ENCODE peak calls at places on chromosomes 7 and 10, in four cellular contexts. X, W, B and H are unnamed samples.

GRCh38 chr10:43703286-43703685 is 54.6 kb upstream of the ZNF32 start:
- DNase-seq in W (no peak), X (no peak), B (no peak), H (no peak)

GRCh38 chr10:26627320-26627719 is 70.2 kb upstream of the PDSS1 start:
- DNase-seq in W (no peak), X (peak), B (no peak), H (no peak)

GRCh38 chr7:80146561-80146960 is 11.9 kb downstream of the GNAI1 start:
- DNase-seq in X (no peak), W (no peak), B (no peak), H (no peak)

GRCh38 chr10:122287584-122287983 is 16.5 kb downstream of the BTBD16 start:
- DNase-seq in W (peak), X (no peak), B (no peak), H (no peak)

GRCh38 chr7:34155225-34155908 is 250.0 kb downstream of the BMPER start:
- DNase-seq in W (peak), B (peak), X (no peak), H (no peak)

GRCh38 chr7:133742709-133743538 is 384.2 kb upstream of the LRGUK start:
- DNase-seq in W (peak), X (no peak), B (peak), H (peak)

GRCh38 chr7:45191361-45191760 is 33.8 kb downstream of the RAMP3 start:
- DNase-seq in X (peak), B (no peak), W (no peak), H (no peak)

GRCh38 chr7:1979591-1980560 is 252.9 kb downstream of the MAD1L1 start:
- DNase-seq in B (peak), W (no peak), X (peak), H (peak)

GRCh38 chr7:47327698-47328391 is 254.1 kb downstream of the TNS3 start:
- DNase-seq in X (peak), B (peak), W (peak), H (no peak)

GRCh38 chr10:63883861-63884260 is 362.7 kb downstream of the REEP3 start:
- DNase-seq in X (no peak), B (no peak), W (no peak), H (no peak)

GRCh38 chr7:64888901-64889685 is 14.0 kb upstream of the ZNF273 start:
- DNase-seq in B (peak), W (peak), X (no peak), H (no peak)

GRCh38 chr7:96495751-96496216 is 173.9 kb upstream of the SLC25A13 start:
- DNase-seq in B (peak), W (no peak), X (no peak), H (peak)

GRCh38 chr7:47427046-47427643 is 154.8 kb downstream of the TNS3 start:
- DNase-seq in X (no peak), B (no peak), W (no peak), H (no peak)

GRCh38 chr10:4650109-4650508 is 175.9 kb upstream of the AKR1E2 start:
- DNase-seq in W (peak), X (no peak), B (no peak), H (no peak)

GRCh38 chr10:118669835-118670234 is 74.4 kb upstream of the PRLHR start:
- DNase-seq in W (no peak), B (no peak), X (no peak), H (no peak)

DNA sequence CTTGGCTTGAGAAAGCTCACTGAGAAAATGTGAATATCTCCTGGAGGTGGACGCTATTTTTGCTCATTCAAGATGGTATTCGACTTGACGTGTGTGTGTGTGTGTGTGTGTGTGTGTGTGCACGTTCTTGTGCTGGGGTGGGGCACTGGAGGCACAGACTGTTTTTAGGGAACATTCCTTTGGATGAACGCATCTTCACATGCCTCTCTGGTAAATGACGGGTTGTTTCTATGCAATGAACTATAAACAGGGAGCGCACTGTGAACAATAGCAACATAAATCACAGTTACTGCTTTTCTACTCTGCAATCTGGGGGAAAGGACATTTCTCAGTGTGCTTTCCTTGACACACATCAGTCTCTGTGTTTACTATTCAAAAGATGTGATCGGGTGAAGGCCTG is 120.0 kb upstream of the PITRM1 start:
- DNase-seq in X (no peak), W (no peak), B (no peak), H (no peak)
- TF ChIP-seq CTCF in X (no peak), W (no peak), B (no peak), H (no peak)

GRCh38 chr10:69067189-69067588 is 20.7 kb upstream of the SRGN start:
- DNase-seq in B (no peak), X (no peak), W (no peak), H (no peak)

GRCh38 chr10:69065406-69066361 is 22.2 kb upstream of the SRGN start:
- DNase-seq in B (peak), W (peak), X (no peak), H (peak)

GRCh38 chr10:69068549-69068948 is 19.4 kb upstream of the SRGN start:
- DNase-seq in W (no peak), X (no peak), B (no peak), H (no peak)

GRCh38 chr10:69061305-69062161 is 26.4 kb upstream of the SRGN start:
- DNase-seq in X (no peak), W (peak), B (peak), H (peak)

DNA sequence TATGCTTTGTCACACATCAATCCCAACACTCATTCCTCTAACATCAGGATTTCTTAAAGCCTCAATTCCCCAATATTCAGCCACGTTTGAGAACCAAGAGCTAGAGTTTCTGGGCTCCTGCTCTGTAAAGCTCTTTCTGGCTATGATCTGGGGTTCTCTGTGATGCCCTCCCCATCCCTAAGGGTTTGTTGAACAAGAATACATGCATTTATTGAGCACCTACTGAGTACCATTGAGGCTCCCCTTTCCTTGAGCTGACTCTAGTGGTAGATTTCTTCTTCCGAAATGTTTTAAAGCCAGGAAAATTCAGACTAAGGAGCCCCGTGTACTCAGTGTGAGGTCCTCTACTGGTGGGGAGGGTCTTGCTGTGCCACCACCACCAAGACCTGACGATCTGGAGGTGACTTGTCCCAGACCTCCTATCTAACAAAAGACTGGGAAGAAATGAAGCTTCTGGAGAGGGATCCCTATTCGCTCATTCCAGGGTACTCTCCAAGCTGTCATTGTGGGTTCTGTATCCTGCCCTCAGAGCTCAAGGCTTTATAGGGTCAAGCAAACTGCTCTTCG is 23.1 kb upstream of the SRGN start:
- DNase-seq in B (no peak), X (no peak), W (no peak), H (no peak)
- TF ChIP-seq CTCF in B (no peak), X (peak), W (no peak), H (peak)

DNA sequence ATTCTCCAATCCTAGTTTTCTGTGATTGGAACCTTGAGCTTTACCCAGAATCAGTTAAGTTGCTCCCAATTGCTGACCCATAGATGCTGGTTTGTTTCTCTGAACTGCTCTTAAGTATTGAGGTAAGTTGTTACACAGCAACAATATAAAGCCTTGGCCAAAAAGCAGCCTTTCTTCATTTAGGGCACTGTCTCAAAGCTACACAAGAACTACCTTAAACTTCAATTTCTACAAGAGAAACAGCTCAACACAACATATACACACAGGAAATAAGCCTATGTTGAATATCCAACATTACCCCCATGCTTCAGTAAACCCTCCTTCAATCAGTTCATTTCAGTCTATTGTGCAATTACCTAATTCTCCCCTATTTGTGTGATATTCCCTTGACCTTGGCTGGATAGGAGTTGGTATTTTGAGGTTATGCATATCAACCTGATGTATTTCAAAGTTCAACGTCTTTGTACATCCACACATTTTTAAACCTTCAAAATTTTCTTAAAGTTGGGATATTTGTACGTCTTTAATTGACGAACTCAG is 11.5 kb downstream of the HNRNPA2B1 start:
- DNase-seq in X (no peak), B (no peak), W (no peak), H (no peak)
- TF ChIP-seq CTCF in X (no peak), B (no peak), W (no peak), H (no peak)

GRCh38 chr10:102564209-102564834 is 60.5 kb downstream of the SUFU start:
- DNase-seq in X (no peak), W (no peak), B (no peak), H (peak)

DNA sequence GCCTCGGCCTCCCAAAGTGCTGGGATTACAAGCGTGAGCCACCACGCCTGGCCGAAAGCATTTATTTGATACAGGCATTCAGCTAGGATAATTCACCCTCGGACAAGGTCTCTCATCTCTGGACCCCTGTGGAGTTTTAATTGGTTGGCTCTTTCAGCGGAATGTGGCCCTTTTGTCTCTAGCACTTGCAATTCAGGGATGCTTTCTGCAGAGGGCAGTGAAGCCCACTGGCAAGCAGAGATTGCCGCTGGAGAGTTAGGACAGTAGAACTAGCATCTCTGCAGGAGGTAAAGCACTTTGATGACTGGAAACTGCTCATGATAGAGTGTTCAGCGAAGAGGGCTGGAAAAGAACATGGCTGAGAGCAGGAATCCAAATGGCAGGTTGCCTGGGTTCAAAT is 62.0 kb downstream of the SUFU start:
- DNase-seq in B (no peak), X (peak), W (no peak), H (no peak)
- TF ChIP-seq CTCF in B (no peak), X (peak), W (no peak), H (no peak)

GRCh38 chr7:116101709-116102108 is 71.1 kb upstream of the TFEC start:
- DNase-seq in X (no peak), W (peak), B (peak), H (no peak)

GRCh38 chr7:116098175-116098574 is 67.6 kb upstream of the TFEC start:
- DNase-seq in B (no peak), W (no peak), X (no peak), H (no peak)

GRCh38 chr7:116093516-116094301 is 63.1 kb upstream of the TFEC start:
- DNase-seq in W (no peak), B (no peak), X (no peak), H (no peak)

DNA sequence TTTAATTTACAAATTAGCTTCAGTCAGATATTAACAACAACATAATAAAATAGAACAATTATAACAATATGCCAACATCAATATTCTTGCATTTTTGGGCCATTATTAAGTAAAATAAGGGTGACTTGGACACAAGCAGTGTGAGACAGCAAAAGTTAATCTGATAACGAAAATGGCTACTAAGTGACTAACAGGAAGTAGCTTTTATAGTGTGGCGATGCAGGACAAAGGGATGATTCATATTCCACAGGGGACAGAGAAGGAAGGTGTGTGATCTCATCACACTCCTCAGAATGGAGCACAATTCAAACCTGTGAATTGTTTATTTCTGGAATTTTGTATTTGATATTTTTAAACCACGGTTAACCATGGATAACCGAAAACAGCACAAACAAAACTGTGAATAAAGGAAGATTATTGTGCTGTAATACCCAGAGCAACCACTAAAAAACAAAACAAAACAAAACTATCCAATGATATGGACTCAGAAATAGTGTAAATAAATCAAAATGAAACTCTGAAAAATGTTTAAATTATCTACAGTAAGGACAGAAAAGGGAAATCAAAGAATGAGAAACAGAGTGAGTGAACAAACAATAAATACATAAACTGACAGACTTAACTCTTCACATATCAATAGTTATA is 66.9 kb upstream of the TFEC start:
- DNase-seq in W (peak), X (no peak), B (peak), H (no peak)
- TF ChIP-seq CTCF in W (peak), X (peak), B (no peak), H (no peak)

GRCh38 chr10:94225589-94225988 is 137.2 kb downstream of the NOC3L start:
- DNase-seq in B (peak), W (no peak), X (no peak), H (no peak)
- TF ChIP-seq CTCF in B (peak), W (no peak), X (peak), H (no peak)

DNA sequence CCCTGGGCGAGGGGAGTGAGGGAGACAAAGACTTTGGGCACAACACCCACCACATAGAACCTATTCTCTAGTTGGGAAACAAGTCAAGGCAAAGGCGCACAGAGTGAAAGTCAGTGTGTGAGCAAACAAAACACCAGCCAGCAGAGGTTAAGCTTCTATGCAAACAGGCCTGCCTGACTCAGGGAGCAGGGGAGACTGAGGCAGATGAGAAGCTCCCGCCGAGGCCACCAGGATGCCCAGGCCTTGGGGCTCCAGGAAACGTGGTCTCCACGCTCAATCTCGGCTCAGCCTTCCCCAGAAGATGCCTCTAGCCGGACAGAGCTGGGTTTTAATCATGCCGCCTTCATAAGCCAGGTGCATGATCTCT is 74.1 kb upstream of the KCNMA1 start:
- DNase-seq in X (no peak), W (no peak), B (no peak), H (no peak)
- TF ChIP-seq CTCF in X (no peak), W (no peak), B (no peak), H (no peak)

DNA sequence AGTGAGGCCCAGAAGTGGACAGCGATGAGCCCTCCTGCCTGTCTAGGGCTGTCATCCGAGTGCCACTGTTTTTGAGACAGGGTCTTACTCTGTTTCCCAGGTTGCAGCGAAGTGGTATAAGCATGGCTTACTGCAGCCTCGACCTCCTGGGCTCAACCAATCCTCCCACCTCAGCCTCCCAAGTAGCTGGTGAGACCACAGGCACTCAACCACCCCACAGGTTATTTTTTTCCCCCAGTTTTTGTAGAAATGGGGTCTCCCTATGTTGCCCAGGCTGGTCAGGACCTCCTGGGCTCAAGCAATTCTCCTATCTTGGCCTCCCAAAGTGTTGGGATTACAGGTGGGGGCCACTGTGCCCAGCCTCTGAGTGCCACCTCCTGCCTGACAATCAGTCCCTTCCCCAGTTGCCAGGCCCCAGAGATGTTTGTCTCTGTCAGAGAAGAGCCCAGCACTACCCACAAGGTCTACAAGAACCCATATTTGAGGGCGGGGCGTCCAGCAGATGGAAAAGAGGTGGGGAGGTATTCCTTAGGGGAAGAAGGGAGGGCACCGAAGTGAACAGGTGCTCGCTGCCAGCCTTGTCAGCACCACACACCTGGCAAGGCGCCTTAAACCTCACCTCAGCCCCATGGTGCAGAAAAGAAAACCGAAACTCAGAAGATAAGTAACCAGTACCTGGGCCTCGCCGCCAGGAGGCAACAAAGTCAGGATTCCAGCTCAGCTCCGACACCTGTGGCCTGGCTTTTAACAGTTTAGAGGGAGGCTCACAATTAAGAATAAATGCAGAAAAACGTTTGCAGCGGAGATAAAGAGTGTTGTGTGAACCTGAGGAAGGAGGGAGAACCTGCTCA is 77.4 kb upstream of the ANLN start:
- DNase-seq in B (peak), W (no peak), X (peak), H (peak)
- TF ChIP-seq CTCF in B (peak), W (peak), X (peak), H (peak)

GRCh38 chr10:117074621-117075020 is 63.4 kb downstream of the VAX1 start:
- DNase-seq in B (peak), W (no peak), X (peak), H (no peak)
- TF ChIP-seq CTCF in B (peak), W (no peak), X (peak), H (no peak)